ENCODE peak calls at places on chromosomes 3 and 15, in four cellular contexts. One of them, this sample, is unnamed.

GRCh38 chr3:9009976-9010545 is 46.8 kb upstream of the RAD18 start:
- DNase-seq in cardiac fibroblast: no peak
- DNase-seq in mesenchymal stem cell: no peak
- DNase-seq in Peyer's patch: no peak
- DNase-seq in this sample: no peak

GRCh38 chr3:172635588-172635987 is 75.3 kb downstream of the NCEH1 start:
- DNase-seq in cardiac fibroblast: no peak
- DNase-seq in mesenchymal stem cell: no peak
- DNase-seq in Peyer's patch: no peak
- DNase-seq in this sample: no peak

GRCh38 chr3:21174461-21174860 is 576.5 kb downstream of the ZNF385D start:
- DNase-seq in cardiac fibroblast: peak
- DNase-seq in mesenchymal stem cell: no peak
- DNase-seq in Peyer's patch: no peak
- DNase-seq in this sample: no peak

GRCh38 chr3:66140106-66140505 is 80.7 kb upstream of the SLC25A26 start:
- DNase-seq in cardiac fibroblast: no peak
- DNase-seq in mesenchymal stem cell: no peak
- DNase-seq in Peyer's patch: no peak
- DNase-seq in this sample: no peak

GRCh38 chr15:73747847-73748605 is 5.1 kb downstream of the INSYN1 start:
- DNase-seq in cardiac fibroblast: no peak
- DNase-seq in mesenchymal stem cell: no peak
- DNase-seq in Peyer's patch: no peak
- DNase-seq in this sample: no peak

GRCh38 chr15:70186152-70186551 is 88.4 kb upstream of the TLE3 start:
- DNase-seq in cardiac fibroblast: no peak
- DNase-seq in mesenchymal stem cell: no peak
- DNase-seq in Peyer's patch: no peak
- DNase-seq in this sample: peak

GRCh38 chr3:88467191-88467590 is 317.4 kb downstream of the C3orf38 start:
- DNase-seq in cardiac fibroblast: no peak
- DNase-seq in mesenchymal stem cell: no peak
- DNase-seq in Peyer's patch: no peak
- DNase-seq in this sample: no peak

GRCh38 chr3:179421500-179421899 is 29.8 kb downstream of the GNB4 start:
- DNase-seq in cardiac fibroblast: peak
- DNase-seq in mesenchymal stem cell: peak
- DNase-seq in Peyer's patch: no peak
- DNase-seq in this sample: peak

GRCh38 chr3:72329354-72329753 is 518.9 kb downstream of the SHQ1 start:
- DNase-seq in cardiac fibroblast: peak
- DNase-seq in mesenchymal stem cell: no peak
- DNase-seq in Peyer's patch: no peak
- DNase-seq in this sample: no peak

GRCh38 chr15:40286061-40286532 is 3.2 kb upstream of the ANKRD63 start:
- DNase-seq in cardiac fibroblast: no peak
- DNase-seq in mesenchymal stem cell: no peak
- DNase-seq in Peyer's patch: no peak
- DNase-seq in this sample: peak

GRCh38 chr3:123419850-123420292 is 29.0 kb downstream of the ADCY5 start:
- DNase-seq in cardiac fibroblast: no peak
- DNase-seq in mesenchymal stem cell: no peak
- DNase-seq in Peyer's patch: peak
- DNase-seq in this sample: no peak

GRCh38 chr3:13548696-13549512 is at the start of gene FBLN2:
- DNase-seq in cardiac fibroblast: peak
- DNase-seq in mesenchymal stem cell: peak
- DNase-seq in Peyer's patch: no peak
- DNase-seq in this sample: no peak

This sample was measured in myocyte.